ENCODE peak calls at places on chromosomes 4 and X, in seven cellular contexts. Z, I, Q, H, C, W and X are unnamed samples.

GRCh38 chr4:186570193-186570996 is 15.0 kb upstream of the MTNR1A start:
- DNase-seq in C (peak), W (no peak), H (peak), Z (no peak), I (no peak), Q (no peak), X (no peak)

GRCh38 chr4:27770895-27771294 is 910.3 kb downstream of the STIM2 start:
- DNase-seq in Z (no peak), W (no peak), C (no peak), H (no peak), Q (no peak), I (no peak), X (no peak)

GRCh38 chr4:8167815-8168214 is 9.2 kb upstream of the ABLIM2 start:
- DNase-seq in Z (no peak), Q (no peak), I (no peak), H (no peak), W (peak), C (no peak), X (no peak)

GRCh38 chr4:23039813-23040212 is 347.1 kb downstream of the GBA3 start:
- DNase-seq in H (no peak), W (no peak), Z (no peak), Q (no peak), C (no peak), I (no peak), X (no peak)

GRCh38 chr4:184705692-184706091 is 28.2 kb downstream of the CENPU start:
- DNase-seq in Q (no peak), H (no peak), C (no peak), I (no peak), Z (no peak), W (no peak), X (no peak)

GRCh38 chrX:46642145-46642544 is 68.6 kb downstream of the CHST7 start:
- DNase-seq in C (no peak), Q (no peak), I (peak), W (no peak), Z (peak), H (peak), X (no peak)

GRCh38 chrX:150873616-150874015 is 24.9 kb downstream of the CD99L2 start:
- DNase-seq in W (no peak), I (no peak), H (peak), Q (no peak), Z (no peak), C (no peak), X (no peak)

GRCh38 chrX:1493877-1494510 is 41.3 kb upstream of the ASMTL start:
- DNase-seq in Q (peak), I (no peak), H (no peak), Z (peak), W (no peak), C (no peak), X (no peak)

GRCh38 chrX:101203782-101204351 is 15.7 kb upstream of the DRP2 start:
- DNase-seq in C (no peak), Z (no peak), H (peak), Q (no peak), I (no peak), W (no peak), X (no peak)

GRCh38 chr4:26729027-26729426 is 131.6 kb upstream of the STIM2 start:
- DNase-seq in W (no peak), H (no peak), I (no peak), Q (no peak), Z (no peak), C (no peak), X (no peak)

GRCh38 chr4:173332963-173333657 is 1.0 kb downstream of the HMGB2 start:
- DNase-seq in H (no peak), Z (peak), I (no peak), Q (no peak), W (no peak), C (no peak), X (no peak)

GRCh38 chr4:88143504-88143903 is 14.9 kb downstream of the ABCG2 start:
- DNase-seq in Q (no peak), W (no peak), I (peak), Z (no peak), H (peak), C (no peak), X (no peak)

GRCh38 chr4:103449285-103449684 is 251.1 kb upstream of the CENPE start:
- DNase-seq in W (no peak), Q (no peak), H (no peak), C (no peak), Z (no peak), I (no peak), X (no peak)

GRCh38 chr4:36316544-36317082 is 35.2 kb downstream of the DTHD1 start:
- DNase-seq in C (no peak), H (no peak), I (peak), W (no peak), Z (no peak), Q (no peak), X (no peak)

GRCh38 chrX:3669841-3670240 is 43.6 kb downstream of the PRKX start:
- DNase-seq in I (no peak), C (no peak), H (no peak), W (no peak), Z (no peak), Q (no peak), X (peak)

GRCh38 chr4:143531773-143532491 is 18.4 kb downstream of the SMARCA5 start:
- DNase-seq in Z (no peak), C (no peak), W (no peak), H (no peak), Q (no peak), I (no peak), X (no peak)

GRCh38 chrX:14080031-14080430 is 50.3 kb upstream of the GEMIN8 start:
- DNase-seq in Z (no peak), W (no peak), C (no peak), I (no peak), H (no peak), Q (no peak), X (no peak)

GRCh38 chr4:52143815-52144214 is 92.7 kb downstream of the SPATA18 start:
- DNase-seq in H (no peak), Q (no peak), I (no peak), Z (no peak), C (no peak), W (no peak), X (no peak)

GRCh38 chrX:13440166-13440565 is 120.3 kb upstream of the ATXN3L start:
- DNase-seq in I (no peak), W (no peak), Q (no peak), H (no peak), Z (no peak), C (no peak), X (no peak)

GRCh38 chrX:151680805-151681204 is 14.5 kb upstream of the PRRG3 start:
- DNase-seq in H (peak), I (peak), Q (no peak), C (peak), W (no peak), Z (peak), X (no peak)

GRCh38 chr4:79209822-79210635 is 115.8 kb downstream of the NAA11 start:
- DNase-seq in I (no peak), H (no peak), Z (peak), W (no peak), Q (peak), C (no peak), X (no peak)

GRCh38 chr4:152415980-152416379 is 119.9 kb downstream of the FBXW7 start:
- DNase-seq in I (peak), Z (no peak), H (peak), Q (no peak), W (no peak), C (no peak), X (no peak)

GRCh38 chrX:150478496-150479492 is 89.6 kb upstream of the MTM1 start:
- DNase-seq in I (no peak), C (no peak), Z (no peak), H (no peak), W (no peak), Q (no peak), X (no peak)

GRCh38 chr4:106369456-106370060 is 980 bp upstream of the GIMD1 start:
- DNase-seq in H (peak), I (peak), Z (peak), C (peak), Q (peak), W (no peak), X (peak)

GRCh38 chrX:96433409-96434122 is 251.1 kb upstream of the DIAPH2 start:
- DNase-seq in Q (no peak), W (no peak), I (no peak), C (no peak), H (no peak), Z (peak), X (no peak)

GRCh38 chr4:121642292-121642691 is 54.5 kb downstream of the ANXA5 start:
- DNase-seq in C (no peak), H (no peak), Z (no peak), I (no peak), Q (no peak), W (no peak), X (no peak)

GRCh38 chrX:98480606-98481005 is 1596.9 kb downstream of the RPA4 start:
- DNase-seq in C (no peak), W (no peak), Q (no peak), I (no peak), Z (no peak), H (no peak), X (no peak)

GRCh38 chr4:118124977-118125376 is 90.7 kb downstream of the NDST3 start:
- DNase-seq in Q (no peak), W (no peak), Z (no peak), I (no peak), C (no peak), H (no peak), X (no peak)